ENCODE peak calls at places on chromosomes 2 and 18, in nine cellular contexts. One of them, this sample, is unnamed.

GRCh38 chr2:191571163-191571769 is 106.7 kb upstream of the NABP1 start:
- DNase-seq in GM12865: peak; percentile 63
- DNase-seq in CD4-positive, alpha-beta T cell: peak; percentile 18
- DNase-seq in A549: peak; percentile 40
- DNase-seq in fibroblast of villous mesenchyme: peak; percentile 66
- DNase-seq in foreskin keratinocyte: peak; percentile 60
- DNase-seq in fibroblast of lung: peak; percentile 80
- DNase-seq in fibroblast of mammary gland: peak; percentile 79
- DNase-seq in GM20000: peak; percentile 35
- DNase-seq in this sample: no peak

GRCh38 chr18:55301196-55301540 is 286.8 kb downstream of the TCF4 start:
- DNase-seq in GM12865: no peak
- DNase-seq in CD4-positive, alpha-beta T cell: no peak
- DNase-seq in GM20000: no peak
- DNase-seq in fibroblast of villous mesenchyme: peak; percentile 40
- DNase-seq in fibroblast of mammary gland: peak; percentile 47
- DNase-seq in foreskin keratinocyte: no peak
- DNase-seq in fibroblast of lung: peak; percentile 68
- DNase-seq in A549: no peak
- DNase-seq in this sample: no peak

GRCh38 chr2:233593201-233593600 is 24.2 kb upstream of the UGT1A8 start:
- DNase-seq in GM20000: peak; percentile 55
- DNase-seq in fibroblast of lung: no peak
- DNase-seq in CD4-positive, alpha-beta T cell: no peak
- DNase-seq in A549: no peak
- DNase-seq in fibroblast of mammary gland: no peak
- DNase-seq in fibroblast of villous mesenchyme: no peak
- DNase-seq in GM12865: peak; percentile 80
- DNase-seq in foreskin keratinocyte: no peak
- DNase-seq in this sample: peak; percentile 34

GRCh38 chr2:118856330-118856977 is 9.0 kb upstream of the EN1 start:
- DNase-seq in fibroblast of lung: no peak
- DNase-seq in GM20000: peak; percentile 40
- DNase-seq in fibroblast of mammary gland: no peak
- DNase-seq in foreskin keratinocyte: no peak
- DNase-seq in fibroblast of villous mesenchyme: no peak
- DNase-seq in A549: no peak
- DNase-seq in GM12865: no peak
- DNase-seq in CD4-positive, alpha-beta T cell: no peak
- DNase-seq in this sample: peak; percentile 40

GRCh38 chr2:130728007-130728454 is 839 bp upstream of the GPR148 start:
- DNase-seq in fibroblast of villous mesenchyme: no peak
- DNase-seq in A549: no peak
- DNase-seq in foreskin keratinocyte: no peak
- DNase-seq in GM20000: no peak
- DNase-seq in fibroblast of lung: peak; percentile 2
- DNase-seq in GM12865: peak; percentile 18
- DNase-seq in fibroblast of mammary gland: no peak
- DNase-seq in CD4-positive, alpha-beta T cell: no peak
- DNase-seq in this sample: no peak

GRCh38 chr2:15811367-15811766 is 129.0 kb upstream of the MYCN start:
- DNase-seq in foreskin keratinocyte: no peak
- DNase-seq in CD4-positive, alpha-beta T cell: no peak
- DNase-seq in fibroblast of villous mesenchyme: no peak
- DNase-seq in GM20000: no peak
- DNase-seq in fibroblast of lung: no peak
- DNase-seq in A549: no peak
- DNase-seq in fibroblast of mammary gland: no peak
- DNase-seq in GM12865: no peak
- DNase-seq in this sample: no peak

GRCh38 chr18:49648326-49648725 is 86.5 kb downstream of the LIPG start:
- DNase-seq in fibroblast of mammary gland: peak; percentile 72
- DNase-seq in GM12865: no peak
- DNase-seq in fibroblast of villous mesenchyme: peak; percentile 25
- DNase-seq in fibroblast of lung: peak; percentile 75
- DNase-seq in CD4-positive, alpha-beta T cell: no peak
- DNase-seq in GM20000: no peak
- DNase-seq in A549: no peak
- DNase-seq in foreskin keratinocyte: no peak
- DNase-seq in this sample: no peak

GRCh38 chr2:107570876-107571275 is 255.8 kb upstream of the RGPD4 start:
- DNase-seq in GM20000: no peak
- DNase-seq in fibroblast of mammary gland: no peak
- DNase-seq in CD4-positive, alpha-beta T cell: no peak
- DNase-seq in fibroblast of villous mesenchyme: no peak
- DNase-seq in GM12865: no peak
- DNase-seq in fibroblast of lung: no peak
- DNase-seq in A549: no peak
- DNase-seq in foreskin keratinocyte: no peak
- DNase-seq in this sample: no peak

GRCh38 chr2:233830111-233830760 is 24.1 kb downstream of the HJURP start:
- DNase-seq in A549: no peak
- DNase-seq in foreskin keratinocyte: no peak
- DNase-seq in fibroblast of mammary gland: no peak
- DNase-seq in GM20000: no peak
- DNase-seq in fibroblast of villous mesenchyme: no peak
- DNase-seq in GM12865: no peak
- DNase-seq in CD4-positive, alpha-beta T cell: no peak
- DNase-seq in fibroblast of lung: no peak
- DNase-seq in this sample: no peak

GRCh38 chr2:71923887-71924533 is 223.7 kb downstream of the CYP26B1 start:
- DNase-seq in fibroblast of villous mesenchyme: peak; percentile 74
- DNase-seq in GM20000: peak; percentile 64
- DNase-seq in foreskin keratinocyte: peak; percentile 54
- DNase-seq in fibroblast of mammary gland: peak; percentile 65
- DNase-seq in CD4-positive, alpha-beta T cell: peak; percentile 45
- DNase-seq in GM12865: peak; percentile 74
- DNase-seq in fibroblast of lung: peak; percentile 76
- DNase-seq in A549: peak; percentile 77
- DNase-seq in this sample: peak; percentile 74

GRCh38 chr2:42810971-42811865 is 18.8 kb upstream of the HAAO start:
- DNase-seq in GM12865: peak; percentile 73
- DNase-seq in A549: peak; percentile 32
- DNase-seq in fibroblast of mammary gland: peak; percentile 54
- DNase-seq in foreskin keratinocyte: no peak
- DNase-seq in CD4-positive, alpha-beta T cell: peak; percentile 45
- DNase-seq in fibroblast of villous mesenchyme: peak; percentile 52
- DNase-seq in GM20000: peak; percentile 63
- DNase-seq in fibroblast of lung: peak; percentile 70
- DNase-seq in this sample: peak; percentile 62

GRCh38 chr2:237631029-237631785 is 3.8 kb downstream of the LRRFIP1 start:
- DNase-seq in fibroblast of mammary gland: peak; percentile 44
- DNase-seq in A549: no peak
- DNase-seq in GM12865: no peak
- DNase-seq in CD4-positive, alpha-beta T cell: no peak
- DNase-seq in foreskin keratinocyte: no peak
- DNase-seq in fibroblast of lung: no peak
- DNase-seq in GM20000: no peak
- DNase-seq in fibroblast of villous mesenchyme: no peak
- DNase-seq in this sample: no peak

GRCh38 chr2:180539541-180539940 is 440.9 kb upstream of the UBE2E3 start:
- DNase-seq in GM12865: no peak
- DNase-seq in GM20000: no peak
- DNase-seq in fibroblast of mammary gland: no peak
- DNase-seq in foreskin keratinocyte: no peak
- DNase-seq in CD4-positive, alpha-beta T cell: no peak
- DNase-seq in fibroblast of lung: no peak
- DNase-seq in fibroblast of villous mesenchyme: no peak
- DNase-seq in A549: no peak
- DNase-seq in this sample: no peak

GRCh38 chr2:137659616-137660015 is 304.7 kb upstream of the HNMT start:
- DNase-seq in fibroblast of villous mesenchyme: no peak
- DNase-seq in GM12865: no peak
- DNase-seq in foreskin keratinocyte: peak; percentile 71
- DNase-seq in GM20000: no peak
- DNase-seq in fibroblast of lung: no peak
- DNase-seq in A549: no peak
- DNase-seq in CD4-positive, alpha-beta T cell: no peak
- DNase-seq in fibroblast of mammary gland: peak; percentile 3
- DNase-seq in this sample: no peak

GRCh38 chr18:2654828-2655152 is 736 bp upstream of the SMCHD1 start:
- DNase-seq in GM20000: peak; percentile 68
- DNase-seq in A549: peak; percentile 29
- DNase-seq in fibroblast of lung: peak; percentile 33
- DNase-seq in fibroblast of mammary gland: no peak
- DNase-seq in GM12865: no peak
- DNase-seq in foreskin keratinocyte: no peak
- DNase-seq in fibroblast of villous mesenchyme: no peak
- DNase-seq in CD4-positive, alpha-beta T cell: peak; percentile 73
- DNase-seq in this sample: peak; percentile 72

GRCh38 chr2:180823546-180824141 is 156.8 kb upstream of the UBE2E3 start:
- DNase-seq in GM12865: peak; percentile 2
- DNase-seq in GM20000: no peak
- DNase-seq in CD4-positive, alpha-beta T cell: no peak
- DNase-seq in fibroblast of lung: peak; percentile 49
- DNase-seq in A549: no peak
- DNase-seq in foreskin keratinocyte: peak; percentile 49
- DNase-seq in fibroblast of villous mesenchyme: no peak
- DNase-seq in fibroblast of mammary gland: peak; percentile 72
- DNase-seq in this sample: no peak

DNA sequence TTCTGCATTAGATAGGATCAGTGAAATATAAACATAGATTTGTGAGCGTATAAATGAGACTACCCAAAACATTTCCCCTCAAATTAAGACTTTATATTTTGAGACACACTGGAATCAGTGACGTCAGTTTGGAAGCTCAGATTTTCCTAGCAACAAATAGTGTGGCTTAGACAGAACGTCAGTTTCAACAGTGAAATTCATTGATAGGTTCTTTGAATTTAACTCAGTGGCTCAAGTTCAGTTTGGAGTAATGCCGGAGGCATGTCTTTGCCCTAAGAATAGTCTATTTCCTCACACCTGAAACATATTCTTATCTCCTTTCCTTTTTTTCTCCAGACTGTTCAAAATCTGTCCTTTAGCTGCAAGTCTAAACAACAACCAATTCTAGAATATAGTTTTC is 113.5 kb upstream of the ARHGAP15 start:
- DNase-seq in foreskin keratinocyte: no peak
- DNase-seq in GM12865: no peak
- DNase-seq in GM20000: no peak
- DNase-seq in fibroblast of lung: peak; percentile 39
- DNase-seq in fibroblast of mammary gland: no peak
- DNase-seq in fibroblast of villous mesenchyme: no peak
- DNase-seq in CD4-positive, alpha-beta T cell: no peak
- DNase-seq in A549: no peak
- DNase-seq in this sample: no peak
- TF ChIP-seq CTCF in foreskin keratinocyte: no peak
- TF ChIP-seq CTCF in GM12865: no peak
- TF ChIP-seq CTCF in GM20000: no peak
- TF ChIP-seq CTCF in fibroblast of lung: no peak
- TF ChIP-seq CTCF in fibroblast of mammary gland: no peak
- TF ChIP-seq CTCF in fibroblast of villous mesenchyme: no peak
- TF ChIP-seq CTCF in CD4-positive, alpha-beta T cell: no peak
- TF ChIP-seq CTCF in A549: no peak
- TF ChIP-seq CTCF in this sample: no peak

DNA sequence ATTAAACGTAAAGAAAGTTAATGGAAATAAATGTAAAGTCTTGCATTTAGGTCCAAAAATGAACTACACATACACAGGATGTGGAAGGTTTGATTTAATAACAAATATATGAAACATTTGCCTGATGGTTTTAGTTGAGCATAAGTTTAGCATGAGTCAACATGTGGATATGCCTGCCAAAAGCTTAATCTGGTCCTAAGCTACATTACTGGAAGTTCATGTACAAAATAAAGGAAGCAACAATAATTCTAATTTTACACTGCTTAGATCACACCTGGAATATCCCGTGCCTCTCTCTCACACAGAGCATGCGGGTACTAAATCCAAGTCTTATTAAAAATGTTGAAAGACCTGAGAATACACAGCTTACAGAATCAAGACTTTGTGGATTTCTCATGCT is 276.5 kb upstream of the NRP2 start:
- DNase-seq in GM12865: no peak
- DNase-seq in foreskin keratinocyte: peak; percentile 78
- DNase-seq in GM20000: no peak
- DNase-seq in fibroblast of villous mesenchyme: peak; percentile 86
- DNase-seq in CD4-positive, alpha-beta T cell: no peak
- DNase-seq in fibroblast of mammary gland: peak; percentile 91
- DNase-seq in fibroblast of lung: peak; percentile 90
- DNase-seq in A549: no peak
- DNase-seq in this sample: no peak
- TF ChIP-seq CTCF in GM12865: no peak
- TF ChIP-seq CTCF in foreskin keratinocyte: no peak
- TF ChIP-seq CTCF in GM20000: no peak
- TF ChIP-seq CTCF in fibroblast of villous mesenchyme: no peak
- TF ChIP-seq CTCF in CD4-positive, alpha-beta T cell: no peak
- TF ChIP-seq CTCF in fibroblast of mammary gland: no peak
- TF ChIP-seq CTCF in fibroblast of lung: no peak
- TF ChIP-seq CTCF in A549: no peak
- TF ChIP-seq CTCF in this sample: no peak

DNA sequence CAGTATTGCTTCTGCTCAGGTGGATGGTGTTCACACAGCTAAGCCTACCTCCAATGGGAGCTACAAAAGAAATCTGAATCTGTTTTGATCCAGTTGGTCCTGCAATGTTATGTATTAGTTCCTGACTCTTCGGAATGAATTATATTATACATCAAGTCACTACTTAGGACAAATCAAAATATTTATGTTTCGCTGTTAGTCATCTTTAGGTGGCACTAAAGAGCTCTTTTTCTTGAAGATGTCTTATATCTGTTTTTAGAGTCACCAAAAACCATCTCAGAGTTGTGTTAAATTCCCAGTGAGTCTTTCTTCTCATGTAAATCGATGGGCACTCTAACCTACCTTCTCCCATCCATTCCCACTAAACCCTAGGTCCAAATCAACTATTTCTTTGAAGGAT is 2.2 kb downstream of the DNER start:
- DNase-seq in GM20000: peak; percentile 33
- DNase-seq in foreskin keratinocyte: no peak
- DNase-seq in A549: no peak
- DNase-seq in fibroblast of lung: peak; percentile 40
- DNase-seq in fibroblast of villous mesenchyme: peak; percentile 18
- DNase-seq in GM12865: peak; percentile 3
- DNase-seq in CD4-positive, alpha-beta T cell: no peak
- DNase-seq in fibroblast of mammary gland: peak; percentile 22
- DNase-seq in this sample: peak; percentile 39
- TF ChIP-seq CTCF in GM20000: no peak
- TF ChIP-seq CTCF in foreskin keratinocyte: peak; percentile 38
- TF ChIP-seq CTCF in A549: peak; percentile 15
- TF ChIP-seq CTCF in fibroblast of lung: no peak
- TF ChIP-seq CTCF in fibroblast of villous mesenchyme: peak; percentile 20
- TF ChIP-seq CTCF in GM12865: no peak
- TF ChIP-seq CTCF in CD4-positive, alpha-beta T cell: no peak
- TF ChIP-seq CTCF in fibroblast of mammary gland: peak; percentile 23
- TF ChIP-seq CTCF in this sample: peak; percentile 14

DNA sequence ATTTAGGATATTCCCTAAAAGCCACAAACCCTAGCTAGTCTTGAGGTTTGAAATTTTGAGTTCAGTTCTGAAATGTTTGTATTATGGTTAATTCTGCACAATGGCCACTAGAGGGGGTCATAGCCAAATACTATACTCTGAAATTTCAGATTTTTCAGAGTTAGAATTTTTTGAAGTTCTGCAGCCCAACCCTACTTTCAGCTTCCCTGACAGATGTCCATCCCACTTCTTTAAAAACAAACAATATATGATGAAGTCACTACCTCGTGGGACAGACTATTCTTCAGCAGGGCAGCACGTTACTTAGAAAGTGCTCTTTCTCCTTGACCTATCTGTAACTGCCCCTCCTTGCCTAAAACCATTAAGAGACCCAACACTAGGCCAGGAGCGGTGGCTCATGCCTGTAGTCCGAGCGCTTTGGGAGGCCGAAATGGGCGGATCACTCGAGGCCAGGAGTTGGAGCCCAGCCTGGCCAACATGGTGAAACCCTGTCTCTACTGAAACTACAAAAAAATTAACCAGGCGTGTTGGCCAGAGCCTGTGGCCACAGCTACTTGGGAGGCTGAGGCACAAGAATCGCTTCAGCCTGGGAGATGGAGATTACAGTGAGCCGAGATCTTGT is 48.2 kb upstream of the PAPOLG start:
- DNase-seq in A549: peak; percentile 36
- DNase-seq in CD4-positive, alpha-beta T cell: no peak
- DNase-seq in fibroblast of lung: peak; percentile 47
- DNase-seq in foreskin keratinocyte: peak; percentile 26
- DNase-seq in GM20000: peak; percentile 56
- DNase-seq in fibroblast of mammary gland: peak; percentile 38
- DNase-seq in GM12865: peak; percentile 38
- DNase-seq in fibroblast of villous mesenchyme: peak; percentile 33
- DNase-seq in this sample: peak; percentile 72
- TF ChIP-seq CTCF in A549: peak; percentile 94
- TF ChIP-seq CTCF in CD4-positive, alpha-beta T cell: peak; percentile 80
- TF ChIP-seq CTCF in fibroblast of lung: peak; percentile 50
- TF ChIP-seq CTCF in foreskin keratinocyte: peak; percentile 82
- TF ChIP-seq CTCF in GM20000: peak; percentile 46
- TF ChIP-seq CTCF in fibroblast of mammary gland: peak; percentile 68
- TF ChIP-seq CTCF in GM12865: peak; percentile 68
- TF ChIP-seq CTCF in fibroblast of villous mesenchyme: peak; percentile 62
- TF ChIP-seq CTCF in this sample: peak; percentile 64